ENCODE peak calls at places on chromosomes 4 and X, in five cellular contexts. B, K, S, J and R are unnamed samples.

GRCh38 chr4:164888096-164888495 is 11.1 kb downstream of the APELA start:
- DNase-seq in B (no peak), S (no peak), K (no peak), J (no peak), R (no peak)

GRCh38 chr4:122577808-122578781 is 42.8 kb downstream of the IL21 start:
- DNase-seq in S (peak), K (no peak), B (no peak), J (no peak), R (peak)

GRCh38 chr4:14434483-14434882 is 567.8 kb upstream of the CPEB2 start:
- DNase-seq in J (no peak), K (no peak), B (no peak), S (no peak), R (peak)

GRCh38 chr4:15378493-15378892 is 49.3 kb upstream of the C1QTNF7 start:
- DNase-seq in S (no peak), B (no peak), K (no peak), J (no peak), R (no peak)

GRCh38 chr4:52957220-52957686 is 95.1 kb downstream of the RASL11B start:
- DNase-seq in B (no peak), S (peak), K (peak), J (no peak), R (no peak)

GRCh38 chr4:18934197-18934596 is 912.6 kb upstream of the LCORL start:
- DNase-seq in S (no peak), K (no peak), B (no peak), J (no peak), R (no peak)

GRCh38 chrX:85544609-85545008 is 165.1 kb upstream of the POF1B start:
- DNase-seq in B (no peak), S (no peak), J (no peak), K (no peak), R (peak)

GRCh38 chr4:184267673-184268573 is 50.2 kb upstream of the ENPP6 start:
- DNase-seq in S (peak), J (no peak), K (peak), B (peak), R (peak)

GRCh38 chrX:19888419-19888879 is 1.0 kb upstream of the SH3KBP1 start:
- DNase-seq in J (no peak), S (peak), K (peak), B (no peak), R (peak)

GRCh38 chr4:185305979-185306442 is 89.7 kb downstream of the LRP2BP start:
- DNase-seq in B (no peak), K (peak), S (peak), J (no peak), R (peak)

GRCh38 chrX:153380691-153381090 is 20.5 kb downstream of the PNMA6E start:
- DNase-seq in B (no peak), K (no peak), J (no peak), S (no peak), R (peak)

GRCh38 chr4:30808266-30808665 is 88.1 kb downstream of the PCDH7 start:
- DNase-seq in B (no peak), K (peak), S (no peak), J (no peak), R (peak)

DNA sequence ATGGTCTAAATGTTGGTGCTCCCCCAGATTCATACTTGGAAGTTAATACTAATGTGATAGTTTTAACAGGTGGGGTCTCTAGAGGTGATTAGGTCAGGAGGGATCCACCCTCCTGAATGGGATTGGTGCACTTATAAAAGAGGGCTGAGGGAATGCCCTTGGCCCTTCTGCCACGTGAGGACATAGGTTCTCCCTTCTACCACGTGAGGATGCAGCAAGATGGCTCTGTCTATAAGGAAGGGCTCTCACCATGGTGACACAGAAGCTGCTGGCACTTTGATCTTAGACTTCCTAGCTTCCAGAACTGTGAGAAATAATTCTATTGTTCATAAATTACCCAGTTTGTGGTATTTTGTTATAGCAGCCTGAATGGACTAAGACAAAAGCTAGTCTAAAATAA is 1.1 kb downstream of the AADAT start:
- DNase-seq in B (no peak), S (no peak), J (no peak), K (no peak), R (no peak)
- H3K4me3 ChIP-seq in B (peak), S (peak), J (no peak), K (peak), R (peak)

GRCh38 chr4:146654648-146654975 is 15.9 kb downstream of the POU4F2 start:
- DNase-seq in B (no peak), S (no peak), J (no peak), K (no peak), R (no peak)
- H3K4me3 ChIP-seq in B (peak), S (peak), J (peak), K (peak), R (peak)

GRCh38 chr4:26344901-26345300 is 24.1 kb downstream of the RBPJ start:
- DNase-seq in S (no peak), J (no peak), K (no peak), B (no peak), R (no peak)

GRCh38 chr4:26349496-26349895 is 28.7 kb downstream of the RBPJ start:
- DNase-seq in K (no peak), B (no peak), S (no peak), J (no peak), R (no peak)

GRCh38 chr4:26345541-26345940 is 24.7 kb downstream of the RBPJ start:
- DNase-seq in J (no peak), K (no peak), S (no peak), B (no peak), R (no peak)

GRCh38 chr4:26343041-26343403 is 22.2 kb downstream of the RBPJ start:
- DNase-seq in K (no peak), B (no peak), S (peak), J (no peak), R (peak)

DNA sequence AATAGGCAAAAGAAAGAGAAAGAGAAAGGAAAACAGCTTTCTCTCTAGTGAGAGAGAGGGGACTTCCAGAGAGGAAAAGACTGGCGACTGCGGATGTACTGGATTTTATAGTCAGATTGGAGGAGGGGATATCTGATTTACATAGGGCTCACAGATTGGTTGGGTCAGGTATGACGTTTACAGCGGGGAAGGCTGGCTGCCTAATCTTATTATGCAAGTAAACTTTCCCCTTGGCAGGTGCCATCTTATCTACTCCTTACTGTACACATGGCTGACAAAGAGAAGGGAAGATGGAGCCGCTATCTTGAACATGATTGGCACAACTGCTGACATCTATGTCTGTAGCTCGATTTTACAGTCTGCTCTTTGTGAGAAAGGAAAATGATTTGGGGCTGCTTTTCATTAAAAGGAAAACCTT is 25.4 kb downstream of the RBPJ start:
- DNase-seq in S (no peak), K (no peak), B (no peak), J (no peak), R (peak)
- H3K4me3 ChIP-seq in S (no peak), K (no peak), B (peak), J (no peak), R (peak)

DNA sequence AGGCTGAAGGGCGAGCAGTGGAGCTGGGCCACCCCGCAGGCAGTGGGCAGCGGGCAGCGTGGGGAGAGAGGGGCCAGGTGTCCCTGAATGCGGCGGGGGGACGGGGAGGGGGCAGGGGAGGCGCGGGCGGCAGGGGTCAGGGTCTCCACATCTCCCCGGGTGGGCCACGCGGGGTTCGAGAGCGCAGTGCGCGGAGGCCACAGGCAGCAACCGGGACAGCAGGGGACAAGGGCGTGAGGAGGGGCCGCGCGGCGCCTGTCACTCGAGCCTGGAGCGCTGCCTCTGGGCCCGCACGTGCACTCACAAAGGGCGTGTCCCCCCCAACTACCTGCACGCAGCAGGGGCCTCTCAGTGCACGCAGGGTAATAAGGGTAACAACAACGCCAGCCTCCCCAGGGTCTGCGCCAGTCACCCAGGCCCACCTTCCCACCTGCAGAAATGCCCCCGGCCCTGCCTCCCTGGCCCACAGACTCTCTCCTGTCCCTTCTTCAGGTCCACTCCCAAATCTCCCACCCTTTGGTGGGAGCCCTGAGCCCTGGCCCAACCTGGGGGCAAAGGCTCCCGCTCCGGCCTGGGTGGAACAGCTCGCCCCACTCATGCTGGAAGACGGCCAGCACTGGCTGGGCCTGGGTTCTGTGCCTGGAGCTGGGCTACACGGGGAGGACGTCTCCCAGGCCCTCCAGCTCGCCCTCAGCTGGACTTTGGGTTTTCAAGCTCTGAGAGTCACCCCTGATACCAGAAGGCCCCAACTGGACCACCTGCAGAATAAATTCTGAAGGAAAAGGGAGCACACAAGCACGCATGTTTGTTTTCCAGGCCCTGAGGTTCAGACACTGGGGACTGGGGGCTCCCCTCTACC is 53.2 kb downstream of the ZFYVE28 start:
- DNase-seq in K (no peak), B (no peak), J (peak), S (no peak), R (no peak)
- H3K4me3 ChIP-seq in K (peak), B (peak), J (peak), S (peak), R (peak)

GRCh38 chrX:1661922-1662221 is 47.0 kb downstream of the ASMT start:
- DNase-seq in K (no peak), B (no peak), J (no peak), S (no peak), R (no peak)
- H3K4me3 ChIP-seq in K (no peak), B (no peak), J (no peak), S (no peak), R (no peak)

GRCh38 chr4:144583658-144584057 is 62.3 kb upstream of the HHIP start:
- DNase-seq in S (peak), K (peak), J (no peak), B (no peak), R (peak)
- H3K4me3 ChIP-seq in S (no peak), K (no peak), J (no peak), B (no peak), R (no peak)

GRCh38 chrX:25005382-25006185 is 10.2 kb downstream of the ARX start:
- DNase-seq in J (no peak), S (no peak), B (no peak), K (no peak), R (no peak)
- H3K4me3 ChIP-seq in J (no peak), S (no peak), B (peak), K (peak), R (no peak)

DNA sequence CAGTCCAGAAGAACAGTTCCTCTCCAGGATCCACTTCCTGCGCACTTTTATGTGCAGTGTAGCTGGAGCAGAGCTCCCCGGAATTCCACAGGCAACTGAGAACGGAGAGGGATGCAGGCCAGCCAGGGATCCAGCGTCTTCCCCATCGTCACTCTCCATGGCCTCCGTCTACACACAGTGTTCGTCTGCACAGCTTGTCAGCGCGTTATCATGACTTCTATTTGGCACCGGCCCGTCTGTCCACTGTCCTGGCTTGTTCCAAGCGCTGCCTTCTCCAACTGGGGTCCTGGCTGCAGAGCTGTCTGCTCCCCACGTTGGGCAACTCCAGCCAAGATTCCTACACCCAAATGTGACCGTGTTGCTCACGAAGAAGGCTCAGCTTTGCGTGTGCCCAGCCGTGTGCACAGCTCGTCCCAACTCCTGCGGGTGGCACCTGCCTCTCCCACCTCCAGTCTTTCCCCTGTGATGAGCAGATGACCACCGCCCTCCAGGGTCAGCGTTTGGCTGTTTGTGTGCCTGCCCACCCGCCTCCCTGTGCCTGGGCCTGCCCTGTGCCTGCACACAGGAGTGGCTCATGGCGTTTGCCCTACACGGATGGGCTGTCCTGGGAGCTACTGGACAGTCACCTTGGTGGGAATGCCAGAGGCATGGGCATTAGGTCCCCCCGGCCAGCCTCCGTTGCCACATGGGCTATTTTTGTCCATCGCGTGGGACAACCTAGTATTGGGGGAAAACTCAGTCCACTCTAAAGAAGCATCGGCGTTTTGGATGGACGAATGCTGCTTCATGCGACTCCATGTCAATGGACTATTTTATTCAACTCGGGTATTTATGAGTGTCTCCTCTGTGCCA is 2.2 kb upstream of the CTBP1 start:
- DNase-seq in B (no peak), S (no peak), J (peak), K (no peak), R (no peak)
- H3K4me3 ChIP-seq in B (peak), S (no peak), J (no peak), K (no peak), R (no peak)

GRCh38 chr4:76689079-76689817 is 208.7 kb downstream of the SOWAHB start:
- DNase-seq in B (peak), S (peak), J (peak), K (no peak), R (peak)

GRCh38 chr4:76688737-76689078 is 209.2 kb downstream of the SOWAHB start:
- DNase-seq in S (peak), B (no peak), K (no peak), J (no peak), R (no peak)

GRCh38 chr4:76690906-76691275 is 207.1 kb downstream of the SOWAHB start:
- DNase-seq in K (no peak), S (no peak), B (no peak), J (no peak), R (no peak)

GRCh38 chr4:76691767-76692689 is 205.9 kb downstream of the SOWAHB start:
- DNase-seq in K (no peak), S (peak), J (no peak), B (no peak), R (no peak)

DNA sequence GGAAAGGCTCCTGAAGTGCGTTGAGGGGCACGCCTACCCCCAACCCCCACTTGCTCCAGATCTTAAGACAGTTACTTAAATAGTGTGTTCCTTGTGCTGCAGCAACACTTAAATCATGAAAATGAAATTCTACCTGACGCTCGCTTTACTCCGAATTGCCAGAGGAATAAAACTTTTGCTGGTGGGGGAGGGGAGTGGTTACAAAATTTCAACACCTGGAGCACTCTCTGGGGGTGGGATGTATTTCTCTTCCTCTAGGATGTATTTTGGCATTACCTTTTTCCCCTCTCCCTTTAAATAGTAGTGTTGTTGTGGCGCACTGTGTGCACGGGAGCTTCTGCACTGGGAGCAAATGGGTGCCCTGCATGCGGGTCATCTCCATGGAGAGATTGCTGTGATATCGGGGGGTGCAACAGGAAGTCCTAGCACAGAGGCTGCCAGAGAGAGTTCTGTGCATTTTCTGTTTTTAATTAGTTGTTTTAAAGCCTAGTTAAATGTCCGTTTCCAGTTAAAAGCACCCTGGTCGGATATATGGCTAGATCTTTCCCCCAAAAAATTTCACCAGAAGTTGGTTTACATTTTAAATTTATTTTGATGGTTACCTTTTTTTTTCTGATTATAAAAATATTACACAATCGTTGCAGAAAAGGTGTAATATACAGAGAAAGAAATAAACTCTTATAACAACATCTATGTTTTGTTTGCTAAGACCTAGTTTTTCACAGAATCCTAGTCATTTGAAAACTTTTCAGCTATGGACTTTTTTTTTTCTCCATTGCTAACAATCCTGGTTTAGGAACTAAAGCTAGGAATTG is 207.6 kb downstream of the SOWAHB start:
- DNase-seq in K (no peak), J (no peak), B (no peak), S (peak), R (no peak)
- H3K4me3 ChIP-seq in K (peak), J (peak), B (peak), S (peak), R (peak)

GRCh38 chr4:11650801-11651596 is 222.3 kb upstream of the HS3ST1 start:
- DNase-seq in J (no peak), S (peak), K (no peak), B (no peak), R (peak)
- H3K4me3 ChIP-seq in J (no peak), S (no peak), K (no peak), B (peak), R (no peak)